ENCODE peak calls at places on chromosomes 12 and 14, in five cellular contexts. K, T, P, B and S are unnamed samples.

GRCh38 chr12:13165578-13166120 is 30.9 kb upstream of the EMP1 start:
- DNase-seq in T (no peak), P (no peak), K (peak), B (no peak), S (no peak)

GRCh38 chr12:108949976-108950375 is 70.1 kb downstream of the DAO start:
- DNase-seq in P (no peak), K (no peak), B (no peak), T (no peak), S (no peak)

GRCh38 chr14:95891742-95892141 is 15.1 kb downstream of the TUNAR start:
- DNase-seq in B (no peak), K (no peak), T (no peak), P (no peak), S (no peak)

GRCh38 chr12:53047221-53048032 is 2.4 kb upstream of the TNS2 start:
- DNase-seq in T (peak), P (no peak), B (peak), K (peak), S (peak)

GRCh38 chr14:73715707-73716106 is 1.5 kb upstream of the PNMA1 start:
- DNase-seq in T (no peak), B (no peak), P (no peak), K (no peak), S (no peak)

GRCh38 chr14:104998801-104999200 is 13.2 kb downstream of the CLBA1 start:
- DNase-seq in P (no peak), B (no peak), K (no peak), T (no peak), S (no peak)

GRCh38 chr14:22551597-22551982 is 37.4 kb downstream of the DAD1 start:
- DNase-seq in T (no peak), B (no peak), P (no peak), K (no peak), S (no peak)

GRCh38 chr14:33686218-33686617 is 264.7 kb downstream of the EGLN3 start:
- DNase-seq in B (no peak), P (no peak), K (no peak), T (no peak), S (no peak)

GRCh38 chr14:100909439-100909838 is 5.9 kb upstream of the RTL1 start:
- DNase-seq in K (no peak), B (no peak), P (no peak), T (no peak), S (no peak)

GRCh38 chr12:49798248-49798647 is 30.0 kb downstream of the NCKAP5L start:
- DNase-seq in K (no peak), P (no peak), T (no peak), B (no peak), S (no peak)

DNA sequence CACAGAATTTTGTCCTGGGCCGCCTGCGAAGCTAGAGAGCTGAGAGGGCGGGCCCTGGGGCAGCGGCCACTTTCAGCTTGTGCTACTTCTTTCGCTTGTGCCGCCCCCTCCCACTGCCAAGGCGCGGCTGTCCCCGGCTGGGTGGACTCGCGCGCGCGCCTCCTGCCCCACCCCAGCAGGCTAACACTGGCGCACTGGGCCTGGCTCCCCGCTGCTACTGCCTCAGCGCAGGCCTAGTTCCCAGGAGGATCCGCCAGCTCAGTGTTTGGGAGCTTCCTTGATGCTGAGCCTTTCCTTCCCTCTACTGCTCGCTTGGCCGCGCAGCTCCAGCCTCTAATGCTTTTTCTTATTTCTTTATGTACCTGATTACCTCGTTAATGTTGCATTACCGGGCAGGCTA is 27.4 kb upstream of the METAP2 start:
- DNase-seq in P (no peak), K (peak), B (peak), T (no peak), S (peak)
- H2AFZ ChIP-seq in P (no peak), K (peak), B (no peak), T (no peak), S (peak)

DNA sequence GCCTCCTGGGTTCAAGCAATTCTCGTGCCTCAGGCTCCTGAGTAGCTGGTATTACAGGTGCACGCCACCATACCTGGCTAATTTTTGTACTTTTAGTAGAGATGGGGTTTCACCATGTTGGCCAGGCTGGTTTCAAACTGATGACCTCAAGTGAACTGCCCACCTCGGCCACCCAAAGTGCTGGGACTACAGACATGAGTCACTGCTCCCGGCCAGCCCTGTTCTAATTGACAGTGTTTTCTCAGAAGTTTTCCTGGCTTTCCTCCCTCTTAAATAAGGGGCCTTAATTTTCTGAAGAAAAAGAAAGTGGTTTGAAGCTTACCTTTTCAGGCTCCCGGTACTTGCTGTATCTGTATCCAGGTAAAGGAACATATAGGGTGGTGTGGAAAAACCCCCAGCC is 1.7 kb downstream of the HAL start:
- DNase-seq in K (no peak), B (no peak), T (no peak), P (no peak), S (no peak)
- H3K4me3 ChIP-seq in K (no peak), B (no peak), T (no peak), P (no peak), S (no peak)

GRCh38 chr14:35287481-35288013 is 4.6 kb upstream of the PSMA6 start:
- DNase-seq in K (no peak), T (peak), B (no peak), P (peak), S (no peak)
- TF ChIP-seq CREB1 in K (no peak), T (no peak), B (no peak), P (no peak), S (no peak)

DNA sequence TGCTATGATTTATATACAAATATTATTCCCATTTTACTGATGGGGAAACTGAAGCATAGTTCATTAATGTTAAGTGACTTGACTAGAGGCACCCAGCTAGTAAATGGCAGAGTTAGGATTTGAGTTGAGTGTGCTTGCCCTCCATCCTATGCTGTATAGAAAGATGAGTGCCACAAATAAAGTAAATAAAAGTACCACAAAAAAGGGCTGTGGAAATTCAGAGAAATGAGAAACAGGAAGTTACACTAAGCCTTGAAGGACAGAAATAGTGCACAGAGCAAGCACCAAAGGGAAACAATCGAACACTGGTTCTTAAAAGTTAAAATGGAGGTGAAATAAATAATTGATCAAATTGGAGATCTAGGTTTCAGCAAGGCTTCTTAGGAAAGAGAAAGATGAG is 9.2 kb upstream of the ABCD2 start:
- DNase-seq in T (no peak), P (no peak), B (no peak), K (no peak), S (no peak)
- H2AFZ ChIP-seq in T (no peak), P (peak), B (no peak), K (no peak), S (no peak)

GRCh38 chr12:84910549-84911241 is 1.9 kb downstream of the SLC6A15 start:
- DNase-seq in P (no peak), T (no peak), K (no peak), B (no peak), S (peak)
- H3K4me3 ChIP-seq in P (no peak), T (no peak), K (peak), B (no peak), S (peak)

DNA sequence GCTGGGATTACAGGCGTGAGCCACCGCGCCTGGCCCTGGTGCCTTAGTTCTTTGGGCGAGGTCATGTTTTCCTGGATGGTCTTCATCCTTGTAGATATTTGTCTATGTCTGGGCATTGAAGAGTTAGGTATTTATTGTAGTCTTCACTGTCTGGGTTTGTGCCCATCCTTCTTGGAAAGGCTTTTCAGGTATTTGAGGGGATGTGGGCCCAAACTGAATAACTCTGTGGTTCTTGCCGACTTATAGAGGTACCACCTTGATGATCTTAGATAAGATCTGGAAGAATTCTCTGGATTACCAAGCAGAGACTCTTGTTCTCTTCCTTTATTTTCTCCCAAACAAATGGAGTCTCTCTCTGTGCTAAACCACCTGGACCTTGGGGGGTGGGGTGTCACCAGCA is 18.9 kb downstream of the FGD4 start:
- DNase-seq in K (no peak), P (no peak), B (no peak), T (no peak), S (no peak)
- TF ChIP-seq CREB1 in K (no peak), P (no peak), B (no peak), T (no peak), S (no peak)

DNA sequence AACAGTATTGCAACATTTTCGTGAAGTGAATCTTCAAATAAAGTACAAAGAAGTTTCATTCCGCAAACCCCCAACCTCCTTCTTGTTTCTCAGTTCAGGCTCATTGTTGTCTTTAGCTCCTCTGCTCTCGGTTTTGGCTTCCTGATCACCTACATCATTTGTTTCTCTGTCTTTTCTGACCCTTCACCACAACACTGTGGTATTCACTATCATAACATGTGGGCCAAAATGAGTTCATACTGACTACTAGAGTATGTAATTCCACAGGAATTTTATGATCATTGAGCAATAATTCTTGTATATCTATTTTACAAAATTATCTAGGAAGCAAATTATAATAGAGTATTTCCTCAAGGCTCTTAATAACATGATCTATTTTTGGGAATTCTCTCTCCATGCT is 266.8 kb downstream of the ADAMTS20 start:
- DNase-seq in P (no peak), T (no peak), B (no peak), K (no peak), S (no peak)
- H2AFZ ChIP-seq in P (no peak), T (no peak), B (no peak), K (no peak), S (no peak)

DNA sequence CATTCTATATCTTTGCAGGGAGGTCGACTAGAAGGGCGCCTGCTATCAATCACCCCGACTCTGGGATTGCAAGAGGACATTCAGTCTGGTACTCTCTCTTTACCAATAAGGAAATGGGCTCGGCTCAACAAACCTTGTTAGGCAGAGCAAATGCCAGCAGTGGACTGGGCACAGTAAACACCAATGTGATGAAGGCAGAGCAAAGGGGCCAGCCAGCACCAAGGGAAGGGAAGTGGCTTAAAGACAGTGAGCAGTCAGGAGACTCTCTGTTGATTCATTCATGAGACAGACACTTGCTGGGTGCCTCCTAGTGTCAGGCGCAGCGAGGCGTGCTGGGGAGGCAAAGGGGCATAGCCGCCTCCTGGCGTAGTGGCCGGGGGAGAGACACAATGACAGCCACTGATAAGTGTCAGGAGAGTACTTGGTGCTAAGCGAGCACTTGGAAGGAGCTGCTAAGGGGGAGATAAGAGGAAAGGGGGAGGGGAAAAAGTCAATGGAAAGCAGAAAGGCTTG is 34.1 kb downstream of the TMCC3 start:
- DNase-seq in T (peak), B (no peak), P (no peak), K (no peak), S (peak)
- H3K4me3 ChIP-seq in T (peak), B (no peak), P (no peak), K (no peak), S (no peak)